ENCODE peak calls at places on chromosomes 4 and X, in ten cellular contexts. X is AG20443; J is foreskin fibroblast; T is cardiac fibroblast; C is EL; U is Kasumi-1; M is CD4-positive, alpha-beta memory T cell; O is NCI-H1092 treated with DMSO at 0.1 percent for 48 hours; V is T-helper 9 cell; R is pancreas. L is an unnamed sample.

GRCh38 chrX:129726307-129727111 is 12.3 kb upstream of the XPNPEP2 start:
- DNase-seq in C (peak), M (no peak), T (peak), U (peak), V (peak), O (peak), J (peak), R (peak), X (peak), L (no peak)

GRCh38 chr4:65599335-65599734 is 71.0 kb downstream of the EPHA5 start:
- DNase-seq in U (no peak), J (no peak), M (no peak), X (no peak), C (peak), R (no peak), O (no peak), V (no peak), T (peak), L (no peak)

GRCh38 chrX:54452920-54453319 is 12.7 kb downstream of the TSR2 start:
- DNase-seq in T (peak), R (no peak), J (no peak), C (peak), U (peak), O (peak), X (peak), V (no peak), M (no peak), L (no peak)

GRCh38 chr4:65083076-65083475 is 587.2 kb downstream of the EPHA5 start:
- DNase-seq in M (no peak), X (no peak), C (no peak), R (no peak), V (no peak), T (peak), O (no peak), J (no peak), U (no peak), L (no peak)

GRCh38 chrX:40021647-40022046 is 76.1 kb downstream of the BCOR start:
- DNase-seq in C (no peak), X (no peak), J (no peak), T (no peak), M (no peak), R (no peak), O (no peak), U (no peak), V (no peak), L (no peak)

GRCh38 chr4:185005209-185005819 is 13.0 kb upstream of the HELT start:
- DNase-seq in M (peak), J (peak), C (peak), R (peak), U (peak), O (peak), T (peak), V (peak), X (peak), L (peak)

GRCh38 chr4:8213121-8213520 is 14.0 kb downstream of the SH3TC1 start:
- DNase-seq in J (no peak), X (no peak), R (peak), O (no peak), U (no peak), M (no peak), T (no peak), C (no peak), V (no peak), L (no peak)

GRCh38 chr4:9804918-9805317 is 23.5 kb downstream of the DRD5 start:
- DNase-seq in X (no peak), C (no peak), V (no peak), O (no peak), J (no peak), R (no peak), M (no peak), U (no peak), T (no peak), L (no peak)

GRCh38 chr4:184313058-184313709 is 95.5 kb upstream of the ENPP6 start:
- DNase-seq in V (no peak), J (no peak), X (no peak), O (no peak), R (no peak), T (no peak), C (no peak), M (no peak), U (no peak), L (no peak)

GRCh38 chrX:40646489-40647306 is 663 bp downstream of the CXorf38 start:
- DNase-seq in O (no peak), J (no peak), R (peak), U (peak), M (peak), T (peak), C (peak), V (peak), X (peak), L (peak)

GRCh38 chr4:165297626-165298025 is 29.8 kb upstream of the MSMO1 start:
- DNase-seq in M (no peak), J (no peak), T (no peak), X (no peak), O (no peak), V (no peak), R (no peak), C (no peak), U (no peak), L (no peak)

L was measured in naive B cell.